ENCODE peak calls at places on chromosomes 11 and 22, in four cellular contexts. B, G, A and D are unnamed samples.
A peak's percentile ranks its signal among the peaks of the same experiment; 100 is the strongest.

GRCh38 chr11:132126973-132127900 is 756.8 kb downstream of the NTM start:
- DNase-seq in G (peak; percentile 88), B (no peak), A (peak; percentile 70), D (no peak)

GRCh38 chr11:84522331-84522730 is 1104.8 kb downstream of the DLG2 start:
- DNase-seq in B (no peak), G (peak; percentile 30), A (no peak), D (no peak)

GRCh38 chr11:102317099-102317767 is at the start of gene BIRC3:
- DNase-seq in A (peak; percentile 97), G (peak; percentile 93), B (peak; percentile 91), D (peak; percentile 97)

GRCh38 chr11:78586452-78587046 is 11.9 kb upstream of the NARS2 start:
- DNase-seq in B (no peak), G (no peak), A (peak; percentile 62), D (no peak)

GRCh38 chr11:88359529-88359928 is 22.0 kb upstream of the CTSC start:
- DNase-seq in B (no peak), G (no peak), A (no peak), D (no peak)

GRCh38 chr11:109197656-109198055 is 224.3 kb upstream of the C11orf87 start:
- DNase-seq in G (peak; percentile 70), A (no peak), B (no peak), D (no peak)

GRCh38 chr22:46421272-46421671 is 85.8 kb downstream of the TRMU start:
- DNase-seq in A (no peak), B (no peak), G (no peak), D (no peak)

GRCh38 chr11:107583629-107584195 is 7.2 kb upstream of the ELMOD1 start:
- DNase-seq in B (no peak), A (peak; percentile 98), G (peak; percentile 39), D (no peak)

GRCh38 chr11:120137187-120137610 is 714 bp downstream of the TRIM29 start:
- DNase-seq in G (no peak), A (no peak), B (no peak), D (no peak)

GRCh38 chr22:22164541-22165272 is 79.9 kb upstream of the VPREB1 start:
- DNase-seq in A (no peak), G (no peak), B (no peak), D (no peak)

GRCh38 chr11:73237471-73238290 is 19.6 kb downstream of the P2RY2 start:
- DNase-seq in A (no peak), G (peak; percentile 20), B (no peak), D (no peak)

GRCh38 chr11:105582497-105582896 is 27.4 kb upstream of the GRIA4 start:
- DNase-seq in B (no peak), G (peak; percentile 2), A (peak; percentile 65), D (no peak)

GRCh38 chr11:102109896-102110760 is at the start of gene YAP1:
- DNase-seq in B (peak; percentile 77), A (peak; percentile 95), G (peak; percentile 97), D (peak; percentile 90)

GRCh38 chr22:30636226-30637077 is 871 bp downstream of the SLC35E4 start:
- DNase-seq in B (no peak), G (peak; percentile 17), A (peak; percentile 6), D (peak; percentile 40)

GRCh38 chr22:17396531-17396930 is 27.3 kb downstream of the CECR2 start:
- DNase-seq in A (peak; percentile 35), G (no peak), B (no peak), D (peak; percentile 34)

GRCh38 chr11:96045622-96046456 is 121.9 kb upstream of the MTMR2 start:
- DNase-seq in G (peak; percentile 87), A (no peak), B (no peak), D (no peak)

GRCh38 chr11:12026331-12027211 is 18.1 kb upstream of the DKK3 start:
- DNase-seq in G (no peak), B (no peak), A (no peak), D (no peak)

GRCh38 chr11:106077609-106078517 is at the start of gene AASDHPPT:
- DNase-seq in B (peak; percentile 12), A (peak; percentile 39), G (peak; percentile 40), D (peak; percentile 34)

GRCh38 chr11:120029321-120029720 is 108.6 kb downstream of the TRIM29 start:
- DNase-seq in A (no peak), B (no peak), G (no peak), D (no peak)

GRCh38 chr11:45852018-45852711 is 4.9 kb downstream of the CRY2 start:
- DNase-seq in B (no peak), A (no peak), G (no peak), D (no peak)

GRCh38 chr11:115886111-115886733 is 382.0 kb upstream of the CADM1 start:
- DNase-seq in A (no peak), G (no peak), B (no peak), D (no peak)

GRCh38 chr11:4991066-4991465 is 3.6 kb upstream of the OR51L1 start:
- DNase-seq in B (no peak), A (peak; percentile 9), G (peak; percentile 2), D (no peak)

GRCh38 chr11:8717544-8717875 is 34.9 kb downstream of the RPL27A start:
- DNase-seq in B (no peak), G (no peak), A (no peak), D (no peak)

GRCh38 chr22:24805790-24806662 is at the start of gene SGSM1:
- DNase-seq in G (peak; percentile 39), B (peak; percentile 59), A (peak; percentile 71), D (peak; percentile 59)

DNA sequence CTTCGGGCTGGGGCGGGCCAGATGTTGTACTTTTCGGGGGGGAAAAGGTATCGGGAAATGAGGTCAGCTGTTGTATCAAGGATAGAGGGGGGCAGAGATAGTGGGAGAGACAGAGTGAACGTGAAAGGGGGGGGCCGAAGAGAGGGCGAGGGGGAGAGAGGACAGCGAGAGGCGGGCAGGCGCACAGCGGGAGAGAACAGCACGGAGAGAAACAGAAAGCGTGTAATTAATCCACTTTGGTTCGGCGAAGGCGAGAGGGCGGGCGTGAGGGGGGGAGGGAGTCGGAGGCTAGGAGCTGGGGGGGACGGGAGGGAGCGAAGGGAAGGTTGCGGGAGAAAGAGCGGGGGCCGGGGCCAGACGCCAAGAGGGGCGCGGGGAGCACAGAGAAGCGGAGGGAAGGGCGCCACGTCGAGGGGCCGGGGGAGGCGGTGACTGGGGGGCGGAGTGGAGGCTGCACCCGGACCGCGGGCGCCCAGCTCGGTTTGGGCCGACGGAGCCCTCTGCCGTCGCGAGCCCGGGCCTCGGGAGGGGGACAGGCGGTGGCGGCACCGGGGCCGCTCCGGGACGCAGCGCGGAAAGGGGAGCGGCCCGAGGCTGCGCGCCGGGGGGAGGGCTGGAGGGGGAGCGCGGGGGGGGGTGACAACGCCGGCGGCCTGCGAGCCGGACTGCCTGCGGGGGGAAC is 612 bp downstream of the IGF2 start:
- DNase-seq in G (no peak), A (no peak), B (no peak), D (no peak)
- TF ChIP-seq EZH2 in G (peak; percentile 76), A (no peak), B (no peak), D (no peak)

GRCh38 chr22:50730013-50730891 is 7.8 kb upstream of the ACR start:
- DNase-seq in B (no peak), A (no peak), G (no peak), D (no peak)
- TF ChIP-seq EZH2 in B (no peak), A (no peak), G (no peak), D (no peak)

DNA sequence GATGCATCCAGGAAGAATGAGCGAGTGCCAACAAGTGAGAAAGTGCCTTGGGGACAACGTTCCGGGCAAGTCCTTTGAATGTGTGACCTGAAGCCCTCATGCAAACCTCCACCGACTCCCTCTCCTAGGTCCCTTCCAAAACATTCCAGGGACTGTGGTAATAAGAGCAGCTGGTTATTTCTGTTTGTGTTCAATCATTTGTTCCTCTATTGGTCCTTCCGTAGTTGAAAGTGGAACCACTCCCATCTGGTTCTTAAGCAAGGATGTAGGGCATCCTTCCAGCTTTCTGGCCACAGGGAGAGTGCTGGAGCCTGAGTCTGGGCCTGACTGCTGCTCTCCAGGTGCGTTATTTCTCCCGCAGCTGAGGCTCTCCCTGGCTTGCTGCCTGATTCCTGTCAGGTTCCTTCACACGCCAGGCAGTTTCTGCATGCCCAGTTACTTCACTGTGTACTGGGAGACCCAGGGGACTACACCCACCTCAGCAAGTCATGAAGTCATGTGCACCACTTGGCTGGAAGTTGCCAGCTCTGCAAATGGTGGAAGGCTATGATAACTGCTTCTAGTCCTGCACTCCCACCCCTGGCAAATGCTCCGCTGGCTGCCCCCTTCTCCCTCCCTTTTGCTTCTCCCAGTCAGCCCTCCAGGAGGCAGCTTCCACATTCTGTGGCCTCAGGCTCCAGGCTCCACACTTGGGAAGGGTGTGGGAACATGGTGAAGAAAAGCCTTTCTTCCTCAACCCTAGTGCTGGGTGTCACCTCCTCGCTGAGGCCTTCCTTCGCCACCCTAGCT is 4.0 kb upstream of the ALX4 start:
- DNase-seq in G (no peak), A (no peak), B (no peak), D (no peak)
- TF ChIP-seq EZH2 in G (no peak), A (no peak), B (no peak), D (no peak)

GRCh38 chr11:64743591-64744543 is at the start of gene RASGRP2:
- DNase-seq in B (no peak), G (no peak), A (peak; percentile 40), D (no peak)
- TF ChIP-seq EZH2 in B (no peak), G (peak; percentile 98), A (peak; percentile 84), D (no peak)